ENCODE peak calls at places on chromosomes 1 and 21, in six cellular contexts. One of them, this sample, is unnamed.
A peak's percentile ranks its signal among the peaks of the same experiment; 100 is the strongest.

GRCh38 chr1:206000641-206001339 is 2.4 kb downstream of the RAB7B start:
- DNase-seq in lower lobe of right lung: no peak
- DNase-seq in upper lobe of left lung: no peak
- DNase-seq in left lung: no peak
- DNase-seq in heart right ventricle: no peak
- DNase-seq in fibroblast of lung: no peak
- DNase-seq in this sample: no peak

GRCh38 chr1:20472860-20473711 is 12.9 kb downstream of the CAMK2N1 start:
- DNase-seq in lower lobe of right lung: no peak
- DNase-seq in upper lobe of left lung: no peak
- DNase-seq in left lung: no peak
- DNase-seq in heart right ventricle: peak; percentile 69
- DNase-seq in fibroblast of lung: peak; percentile 67
- DNase-seq in this sample: no peak

GRCh38 chr21:42176864-42177263 is 42.1 kb upstream of the ABCG1 start:
- DNase-seq in lower lobe of right lung: no peak
- DNase-seq in upper lobe of left lung: no peak
- DNase-seq in left lung: no peak
- DNase-seq in heart right ventricle: no peak
- DNase-seq in fibroblast of lung: peak; percentile 42
- DNase-seq in this sample: no peak

GRCh38 chr1:72122099-72122893 is 160.0 kb downstream of the NEGR1 start:
- DNase-seq in lower lobe of right lung: no peak
- DNase-seq in upper lobe of left lung: no peak
- DNase-seq in left lung: no peak
- DNase-seq in heart right ventricle: no peak
- DNase-seq in fibroblast of lung: peak; percentile 22
- DNase-seq in this sample: no peak

GRCh38 chr1:25979210-25979609 is 18.7 kb downstream of the PAFAH2 start:
- DNase-seq in lower lobe of right lung: no peak
- DNase-seq in upper lobe of left lung: no peak
- DNase-seq in left lung: no peak
- DNase-seq in heart right ventricle: no peak
- DNase-seq in fibroblast of lung: no peak
- DNase-seq in this sample: no peak

GRCh38 chr1:171653796-171654704 is 1.6 kb upstream of the MYOC start:
- DNase-seq in lower lobe of right lung: no peak
- DNase-seq in upper lobe of left lung: no peak
- DNase-seq in left lung: no peak
- DNase-seq in heart right ventricle: no peak
- DNase-seq in fibroblast of lung: peak; percentile 3
- DNase-seq in this sample: no peak

GRCh38 chr1:234368320-234369032 is 4.8 kb upstream of the COA6 start:
- DNase-seq in lower lobe of right lung: no peak
- DNase-seq in upper lobe of left lung: no peak
- DNase-seq in left lung: no peak
- DNase-seq in heart right ventricle: no peak
- DNase-seq in fibroblast of lung: no peak
- DNase-seq in this sample: no peak

GRCh38 chr1:174953657-174954435 is 45.9 kb upstream of the CACYBP start:
- DNase-seq in lower lobe of right lung: no peak
- DNase-seq in upper lobe of left lung: no peak
- DNase-seq in left lung: no peak
- DNase-seq in heart right ventricle: no peak
- DNase-seq in fibroblast of lung: no peak
- DNase-seq in this sample: no peak

GRCh38 chr1:227174136-227174535 is 144.2 kb downstream of the CDC42BPA start:
- DNase-seq in lower lobe of right lung: no peak
- DNase-seq in upper lobe of left lung: no peak
- DNase-seq in left lung: no peak
- DNase-seq in heart right ventricle: no peak
- DNase-seq in fibroblast of lung: peak; percentile 17
- DNase-seq in this sample: no peak

GRCh38 chr1:248013229-248013710 is at the start of gene OR2L5:
- DNase-seq in lower lobe of right lung: no peak
- DNase-seq in upper lobe of left lung: no peak
- DNase-seq in left lung: no peak
- DNase-seq in heart right ventricle: no peak
- DNase-seq in fibroblast of lung: no peak
- DNase-seq in this sample: no peak

GRCh38 chr1:26911399-26912146 is 2.2 kb downstream of the NR0B2 start:
- DNase-seq in lower lobe of right lung: no peak
- DNase-seq in upper lobe of left lung: no peak
- DNase-seq in left lung: no peak
- DNase-seq in heart right ventricle: no peak
- DNase-seq in fibroblast of lung: no peak
- DNase-seq in this sample: no peak

GRCh38 chr1:29639741-29640427 is 403.6 kb downstream of the PTPRU start:
- DNase-seq in lower lobe of right lung: no peak
- DNase-seq in upper lobe of left lung: no peak
- DNase-seq in left lung: no peak
- DNase-seq in heart right ventricle: no peak
- DNase-seq in fibroblast of lung: peak; percentile 22
- DNase-seq in this sample: no peak

GRCh38 chr21:36825683-36826082 is 126.8 kb downstream of the SIM2 start:
- DNase-seq in lower lobe of right lung: no peak
- DNase-seq in upper lobe of left lung: no peak
- DNase-seq in left lung: no peak
- DNase-seq in heart right ventricle: no peak
- DNase-seq in fibroblast of lung: no peak
- DNase-seq in this sample: no peak

GRCh38 chr21:33268736-33269441 is 2.7 kb downstream of the IL10RB start:
- DNase-seq in lower lobe of right lung: peak; percentile 94
- DNase-seq in upper lobe of left lung: no peak
- DNase-seq in left lung: peak; percentile 92
- DNase-seq in heart right ventricle: no peak
- DNase-seq in fibroblast of lung: no peak
- DNase-seq in this sample: peak; percentile 17

GRCh38 chr21:41686664-41687063 is 80.2 kb downstream of the RIPK4 start:
- DNase-seq in lower lobe of right lung: no peak
- DNase-seq in upper lobe of left lung: no peak
- DNase-seq in left lung: no peak
- DNase-seq in heart right ventricle: no peak
- DNase-seq in fibroblast of lung: no peak
- DNase-seq in this sample: no peak

GRCh38 chr1:24022611-24023359 is 42.7 kb upstream of the SRSF10 start:
- DNase-seq in lower lobe of right lung: no peak
- DNase-seq in upper lobe of left lung: no peak
- DNase-seq in left lung: no peak
- DNase-seq in heart right ventricle: no peak
- DNase-seq in fibroblast of lung: peak; percentile 81
- DNase-seq in this sample: no peak

GRCh38 chr1:45913183-45913924 is 109.9 kb downstream of the MAST2 start:
- DNase-seq in lower lobe of right lung: no peak
- DNase-seq in upper lobe of left lung: no peak
- DNase-seq in left lung: no peak
- DNase-seq in heart right ventricle: peak; percentile 22
- DNase-seq in fibroblast of lung: peak; percentile 83
- DNase-seq in this sample: no peak

GRCh38 chr1:87115317-87115885 is 201.0 kb downstream of the HS2ST1 start:
- DNase-seq in lower lobe of right lung: no peak
- DNase-seq in upper lobe of left lung: no peak
- DNase-seq in left lung: no peak
- DNase-seq in heart right ventricle: no peak
- DNase-seq in fibroblast of lung: peak; percentile 74
- DNase-seq in this sample: no peak

GRCh38 chr1:55353709-55354620 is 138.8 kb upstream of the USP24 start:
- DNase-seq in lower lobe of right lung: no peak
- DNase-seq in upper lobe of left lung: no peak
- DNase-seq in left lung: no peak
- DNase-seq in heart right ventricle: no peak
- DNase-seq in fibroblast of lung: no peak
- DNase-seq in this sample: no peak

GRCh38 chr1:225700164-225700740 is 47.3 kb upstream of the ENAH start:
- DNase-seq in lower lobe of right lung: no peak
- DNase-seq in upper lobe of left lung: no peak
- DNase-seq in left lung: no peak
- DNase-seq in heart right ventricle: no peak
- DNase-seq in fibroblast of lung: peak; percentile 98
- DNase-seq in this sample: no peak

GRCh38 chr1:225694151-225694603 is 41.3 kb upstream of the ENAH start:
- DNase-seq in lower lobe of right lung: no peak
- DNase-seq in upper lobe of left lung: no peak
- DNase-seq in left lung: no peak
- DNase-seq in heart right ventricle: peak; percentile 24
- DNase-seq in fibroblast of lung: peak; percentile 56
- DNase-seq in this sample: no peak

GRCh38 chr1:225699336-225699735 is 46.4 kb upstream of the ENAH start:
- DNase-seq in lower lobe of right lung: no peak
- DNase-seq in upper lobe of left lung: no peak
- DNase-seq in left lung: no peak
- DNase-seq in heart right ventricle: no peak
- DNase-seq in fibroblast of lung: no peak
- DNase-seq in this sample: no peak

GRCh38 chr1:225695578-225696332 is 42.8 kb upstream of the ENAH start:
- DNase-seq in lower lobe of right lung: no peak
- DNase-seq in upper lobe of left lung: no peak
- DNase-seq in left lung: no peak
- DNase-seq in heart right ventricle: no peak
- DNase-seq in fibroblast of lung: peak; percentile 80
- DNase-seq in this sample: no peak

GRCh38 chr1:225697437-225697836 is 44.5 kb upstream of the ENAH start:
- DNase-seq in lower lobe of right lung: no peak
- DNase-seq in upper lobe of left lung: no peak
- DNase-seq in left lung: no peak
- DNase-seq in heart right ventricle: peak; percentile 47
- DNase-seq in fibroblast of lung: no peak
- DNase-seq in this sample: no peak
- H3K27ac ChIP-seq in lower lobe of right lung: peak overlapping the region; percentile 48
- H3K27ac ChIP-seq in upper lobe of left lung: peak overlapping the region; percentile 28
- H3K27ac ChIP-seq in left lung: peak overlapping the region; percentile 26
- H3K27ac ChIP-seq in heart right ventricle: no peak overlapping the region
- H3K27ac ChIP-seq in fibroblast of lung: no peak overlapping the region
- H3K27ac ChIP-seq in this sample: no peak overlapping the region

GRCh38 chr1:19384772-19385187 is 72.7 kb downstream of the SLC66A1 start:
- DNase-seq in lower lobe of right lung: no peak
- DNase-seq in upper lobe of left lung: no peak
- DNase-seq in left lung: no peak
- DNase-seq in heart right ventricle: no peak
- DNase-seq in fibroblast of lung: no peak
- DNase-seq in this sample: no peak

GRCh38 chr1:19385236-19385635 is 73.1 kb downstream of the SLC66A1 start:
- DNase-seq in lower lobe of right lung: no peak
- DNase-seq in upper lobe of left lung: no peak
- DNase-seq in left lung: no peak
- DNase-seq in heart right ventricle: no peak
- DNase-seq in fibroblast of lung: no peak
- DNase-seq in this sample: no peak

GRCh38 chr1:19387045-19387467 is 74.9 kb downstream of the SLC66A1 start:
- DNase-seq in lower lobe of right lung: no peak
- DNase-seq in upper lobe of left lung: no peak
- DNase-seq in left lung: no peak
- DNase-seq in heart right ventricle: no peak
- DNase-seq in fibroblast of lung: no peak
- DNase-seq in this sample: no peak

GRCh38 chr1:19384113-19384512 is 72.0 kb downstream of the SLC66A1 start:
- DNase-seq in lower lobe of right lung: no peak
- DNase-seq in upper lobe of left lung: no peak
- DNase-seq in left lung: no peak
- DNase-seq in heart right ventricle: no peak
- DNase-seq in fibroblast of lung: no peak
- DNase-seq in this sample: no peak

DNA sequence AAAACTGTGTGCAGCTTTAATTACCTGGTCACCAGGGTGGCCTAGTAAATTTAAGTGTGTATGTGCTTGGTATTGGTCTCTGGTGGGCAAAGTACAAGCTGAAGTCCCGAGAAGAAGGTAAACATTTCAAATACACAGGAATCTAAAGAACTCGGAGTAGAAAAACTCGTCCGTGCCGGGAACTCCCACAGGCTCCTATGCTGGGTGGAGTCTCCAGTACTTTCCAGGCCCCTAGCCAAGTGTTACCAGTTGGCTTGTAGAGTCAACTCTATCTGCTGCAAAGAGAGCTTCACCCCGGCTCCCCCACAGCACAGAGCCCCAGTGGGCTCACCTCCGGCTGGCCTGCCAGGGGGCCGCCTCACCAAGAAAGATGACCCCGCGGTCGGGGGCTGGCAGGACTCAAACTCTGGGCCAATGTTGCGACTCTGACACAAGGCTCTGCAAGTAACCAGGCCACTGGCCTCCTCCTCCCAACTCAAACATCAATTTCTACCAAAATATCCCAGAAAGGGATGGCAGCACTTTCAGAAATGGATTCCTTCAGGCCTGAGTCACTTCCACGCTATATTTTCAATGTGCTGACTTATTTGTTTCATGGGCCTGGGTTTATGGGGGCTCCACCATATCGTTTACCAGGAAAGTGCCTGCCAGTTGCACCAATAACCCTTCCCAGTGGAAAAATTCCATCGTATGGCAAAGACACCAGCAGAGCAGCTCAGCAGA is 73.9 kb downstream of the SLC66A1 start:
- DNase-seq in lower lobe of right lung: peak; percentile 66
- DNase-seq in upper lobe of left lung: no peak
- DNase-seq in left lung: no peak
- DNase-seq in heart right ventricle: peak; percentile 40
- DNase-seq in fibroblast of lung: peak; percentile 70
- DNase-seq in this sample: no peak
- H3K36me3 ChIP-seq in lower lobe of right lung: peaks cover 42% of the 10 kb centered on the region
- H3K36me3 ChIP-seq in upper lobe of left lung: peaks cover 25% of the 10 kb centered on the region
- H3K36me3 ChIP-seq in left lung: no peaks in the 10 kb centered on the region
- H3K36me3 ChIP-seq in heart right ventricle: peaks cover 53% of the 10 kb centered on the region
- H3K36me3 ChIP-seq in fibroblast of lung: peaks cover 13% of the 10 kb centered on the region
- H3K36me3 ChIP-seq in this sample: peaks cover 36% of the 10 kb centered on the region

GRCh38 chr21:44263221-44263671 is 1.5 kb upstream of the DNMT3L start:
- DNase-seq in lower lobe of right lung: no peak
- DNase-seq in upper lobe of left lung: peak; percentile 61
- DNase-seq in left lung: peak; percentile 68
- DNase-seq in heart right ventricle: no peak
- DNase-seq in fibroblast of lung: no peak
- DNase-seq in this sample: no peak
- H3K27ac ChIP-seq in lower lobe of right lung: no peak overlapping the region
- H3K27ac ChIP-seq in upper lobe of left lung: no peak overlapping the region
- H3K27ac ChIP-seq in left lung: no peak overlapping the region
- H3K27ac ChIP-seq in heart right ventricle: no peak overlapping the region
- H3K27ac ChIP-seq in fibroblast of lung: no peak overlapping the region
- H3K27ac ChIP-seq in this sample: no peak overlapping the region

DNA sequence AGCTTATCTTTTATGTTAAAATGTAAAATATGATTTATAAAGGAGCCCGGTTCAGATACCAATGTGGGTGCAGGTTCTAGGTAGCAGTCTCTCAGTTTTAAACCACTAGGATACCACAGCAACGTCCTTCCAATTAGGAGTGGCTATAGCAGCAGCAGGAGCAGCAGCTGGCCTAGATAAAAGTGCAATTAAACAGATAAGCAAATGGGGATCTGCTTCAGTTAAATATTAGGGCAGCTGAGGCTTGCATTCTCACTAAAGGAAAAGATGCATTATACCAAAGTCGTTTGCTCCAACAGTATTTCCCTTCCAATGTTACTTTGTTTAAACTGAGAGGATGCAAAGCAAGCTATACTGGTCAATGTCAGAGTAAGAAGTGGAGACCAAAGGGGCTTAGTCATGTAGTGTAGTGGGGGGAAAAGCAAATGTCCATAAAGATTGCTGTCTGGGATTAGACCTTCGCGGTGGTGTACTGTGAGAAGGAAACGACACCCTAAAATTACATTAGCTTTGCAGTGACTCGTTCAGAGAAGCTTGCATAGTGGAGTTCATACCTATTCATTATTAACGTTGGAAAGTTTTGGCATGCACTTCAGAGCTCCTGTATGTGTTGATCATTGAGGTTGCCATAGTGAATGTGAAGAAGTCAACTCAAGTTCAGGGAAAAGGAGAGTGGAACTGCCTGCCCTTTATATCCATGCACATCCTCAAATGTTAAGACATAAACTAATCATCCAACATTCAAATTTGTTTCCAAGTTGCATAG is 272.2 kb downstream of the VAV3 start:
- DNase-seq in lower lobe of right lung: no peak
- DNase-seq in upper lobe of left lung: no peak
- DNase-seq in left lung: no peak
- DNase-seq in heart right ventricle: no peak
- DNase-seq in fibroblast of lung: no peak
- DNase-seq in this sample: no peak
- H3K36me3 ChIP-seq in lower lobe of right lung: no peaks in the 10 kb centered on the region
- H3K36me3 ChIP-seq in upper lobe of left lung: no peaks in the 10 kb centered on the region
- H3K36me3 ChIP-seq in left lung: no peaks in the 10 kb centered on the region
- H3K36me3 ChIP-seq in heart right ventricle: peaks cover 7% of the 10 kb centered on the region
- H3K36me3 ChIP-seq in fibroblast of lung: no peaks in the 10 kb centered on the region
- H3K36me3 ChIP-seq in this sample: no peaks in the 10 kb centered on the region

This sample was measured in CD8-positive, alpha-beta memory T cell.